ENCODE peak calls at places on chromosome 13, in five cellular contexts. One of them, this sample, is unnamed.

GRCh38 chr13:98567140-98567539 is 9.8 kb downstream of the STK24 start:
- DNase-seq in neural crest cell: no peak
- DNase-seq in coronary artery: no peak
- DNase-seq in thoracic aorta: no peak
- DNase-seq in fibroblast of lung: no peak
- DNase-seq in this sample: no peak

GRCh38 chr13:79932556-79932955 is 408.4 kb downstream of the SPRY2 start:
- DNase-seq in fibroblast of lung: no peak
- DNase-seq in thoracic aorta: no peak
- DNase-seq in neural crest cell: no peak
- DNase-seq in coronary artery: no peak
- DNase-seq in this sample: no peak

GRCh38 chr13:49403966-49404365 is 39.9 kb downstream of the CAB39L start:
- DNase-seq in coronary artery: no peak
- DNase-seq in neural crest cell: no peak
- DNase-seq in fibroblast of lung: no peak
- DNase-seq in thoracic aorta: no peak
- DNase-seq in this sample: no peak

GRCh38 chr13:105105471-105105870 is 1430.0 kb downstream of the EFNB2 start:
- DNase-seq in thoracic aorta: no peak
- DNase-seq in neural crest cell: no peak
- DNase-seq in fibroblast of lung: no peak
- DNase-seq in coronary artery: no peak
- DNase-seq in this sample: no peak

GRCh38 chr13:81396172-81396571 is 1055.2 kb upstream of the SPRY2 start:
- DNase-seq in neural crest cell: no peak
- DNase-seq in coronary artery: no peak
- DNase-seq in thoracic aorta: no peak
- DNase-seq in fibroblast of lung: no peak
- DNase-seq in this sample: no peak

GRCh38 chr13:114078501-114079451 is 53.6 kb downstream of the RASA3 start:
- DNase-seq in coronary artery: no peak
- DNase-seq in neural crest cell: no peak
- DNase-seq in thoracic aorta: no peak
- DNase-seq in fibroblast of lung: peak
- DNase-seq in this sample: no peak

GRCh38 chr13:112761701-112762689 is 72.2 kb downstream of the ATP11A start:
- DNase-seq in thoracic aorta: no peak
- DNase-seq in coronary artery: no peak
- DNase-seq in fibroblast of lung: peak
- DNase-seq in neural crest cell: no peak
- DNase-seq in this sample: no peak

GRCh38 chr13:84405286-84405685 is 523.0 kb upstream of the SLITRK1 start:
- DNase-seq in neural crest cell: no peak
- DNase-seq in thoracic aorta: no peak
- DNase-seq in coronary artery: no peak
- DNase-seq in fibroblast of lung: peak
- DNase-seq in this sample: no peak

GRCh38 chr13:91609353-91609752 is 210.9 kb downstream of the GPC5 start:
- DNase-seq in neural crest cell: no peak
- DNase-seq in coronary artery: no peak
- DNase-seq in fibroblast of lung: peak
- DNase-seq in thoracic aorta: no peak
- DNase-seq in this sample: no peak

GRCh38 chr13:50334944-50335343 is 319.7 kb downstream of the KCNRG start:
- DNase-seq in coronary artery: no peak
- DNase-seq in neural crest cell: no peak
- DNase-seq in thoracic aorta: no peak
- DNase-seq in fibroblast of lung: no peak
- DNase-seq in this sample: peak

GRCh38 chr13:74570834-74571233 is 436.6 kb upstream of the KLF12 start:
- DNase-seq in fibroblast of lung: peak
- DNase-seq in coronary artery: no peak
- DNase-seq in thoracic aorta: no peak
- DNase-seq in neural crest cell: no peak
- DNase-seq in this sample: no peak

GRCh38 chr13:112850273-112850672 is 118.7 kb upstream of the MCF2L start:
- DNase-seq in neural crest cell: no peak
- DNase-seq in thoracic aorta: no peak
- DNase-seq in fibroblast of lung: no peak
- DNase-seq in coronary artery: no peak
- DNase-seq in this sample: no peak

GRCh38 chr13:29817604-29818378 is 32.6 kb downstream of the UBL3 start:
- DNase-seq in fibroblast of lung: no peak
- DNase-seq in thoracic aorta: no peak
- DNase-seq in coronary artery: no peak
- DNase-seq in neural crest cell: no peak
- DNase-seq in this sample: no peak

GRCh38 chr13:43878897-43879322 is 630 bp downstream of the CCDC122 start:
- DNase-seq in fibroblast of lung: peak
- DNase-seq in coronary artery: peak
- DNase-seq in neural crest cell: peak
- DNase-seq in thoracic aorta: peak
- DNase-seq in this sample: peak

GRCh38 chr13:113943821-113944565 is 29.9 kb downstream of the C13orf46 start:
- DNase-seq in thoracic aorta: peak
- DNase-seq in neural crest cell: no peak
- DNase-seq in fibroblast of lung: no peak
- DNase-seq in coronary artery: no peak
- DNase-seq in this sample: no peak

GRCh38 chr13:29359181-29359580 is 236.3 kb downstream of the SLC7A1 start:
- DNase-seq in coronary artery: no peak
- DNase-seq in fibroblast of lung: no peak
- DNase-seq in neural crest cell: no peak
- DNase-seq in thoracic aorta: no peak
- DNase-seq in this sample: no peak

GRCh38 chr13:45807520-45808099 is 43.9 kb downstream of the SIAH3 start:
- DNase-seq in coronary artery: peak
- DNase-seq in thoracic aorta: no peak
- DNase-seq in neural crest cell: peak
- DNase-seq in fibroblast of lung: peak
- DNase-seq in this sample: peak

GRCh38 chr13:32969516-32969941 is 46.7 kb upstream of the KL start:
- DNase-seq in fibroblast of lung: peak
- DNase-seq in neural crest cell: no peak
- DNase-seq in coronary artery: no peak
- DNase-seq in thoracic aorta: no peak
- DNase-seq in this sample: peak

GRCh38 chr13:106815545-106815944 is 247.6 kb upstream of the ARGLU1 start:
- DNase-seq in coronary artery: no peak
- DNase-seq in neural crest cell: no peak
- DNase-seq in thoracic aorta: no peak
- DNase-seq in fibroblast of lung: no peak
- DNase-seq in this sample: no peak

GRCh38 chr13:110323172-110323851 is 16.2 kb downstream of the COL4A2 start:
- DNase-seq in fibroblast of lung: peak
- DNase-seq in thoracic aorta: no peak
- DNase-seq in neural crest cell: no peak
- DNase-seq in coronary artery: peak
- DNase-seq in this sample: no peak

GRCh38 chr13:101514695-101515275 is 62.3 kb downstream of the ITGBL1 start:
- DNase-seq in coronary artery: no peak
- DNase-seq in thoracic aorta: no peak
- DNase-seq in neural crest cell: peak
- DNase-seq in fibroblast of lung: peak
- DNase-seq in this sample: peak

GRCh38 chr13:112587767-112588489 is at the start of gene TUBGCP3:
- DNase-seq in fibroblast of lung: peak
- DNase-seq in neural crest cell: peak
- DNase-seq in coronary artery: peak
- DNase-seq in thoracic aorta: peak
- DNase-seq in this sample: no peak

GRCh38 chr13:28716511-28716910 is 2.3 kb downstream of the SLC46A3 start:
- DNase-seq in fibroblast of lung: peak
- DNase-seq in thoracic aorta: no peak
- DNase-seq in neural crest cell: no peak
- DNase-seq in coronary artery: no peak
- DNase-seq in this sample: peak

GRCh38 chr13:109871018-109871370 is 84.6 kb upstream of the IRS2 start:
- DNase-seq in neural crest cell: no peak
- DNase-seq in thoracic aorta: no peak
- DNase-seq in fibroblast of lung: peak
- DNase-seq in coronary artery: no peak
- DNase-seq in this sample: no peak

GRCh38 chr13:106311004-106311403 is 224.5 kb downstream of the EFNB2 start:
- DNase-seq in neural crest cell: no peak
- DNase-seq in coronary artery: no peak
- DNase-seq in thoracic aorta: no peak
- DNase-seq in fibroblast of lung: no peak
- DNase-seq in this sample: no peak

GRCh38 chr13:110266431-110266809 is 40.5 kb downstream of the COL4A1 start:
- DNase-seq in coronary artery: no peak
- DNase-seq in neural crest cell: no peak
- DNase-seq in thoracic aorta: no peak
- DNase-seq in fibroblast of lung: no peak
- DNase-seq in this sample: no peak

GRCh38 chr13:100274942-100275506 is 186.1 kb downstream of the PCCA start:
- DNase-seq in neural crest cell: no peak
- DNase-seq in coronary artery: no peak
- DNase-seq in thoracic aorta: no peak
- DNase-seq in fibroblast of lung: peak
- DNase-seq in this sample: no peak

GRCh38 chr13:40786568-40786996 is 2.8 kb upstream of the SLC25A15 start:
- DNase-seq in coronary artery: no peak
- DNase-seq in thoracic aorta: no peak
- DNase-seq in neural crest cell: no peak
- DNase-seq in fibroblast of lung: peak
- DNase-seq in this sample: no peak

GRCh38 chr13:97223711-97224461 is 1.8 kb downstream of the MBNL2 start:
- DNase-seq in neural crest cell: no peak
- DNase-seq in thoracic aorta: no peak
- DNase-seq in coronary artery: peak
- DNase-seq in fibroblast of lung: peak
- DNase-seq in this sample: no peak

GRCh38 chr13:49652691-49653305 is 24.5 kb downstream of the ARL11 start:
- DNase-seq in neural crest cell: peak
- DNase-seq in fibroblast of lung: peak
- DNase-seq in thoracic aorta: no peak
- DNase-seq in coronary artery: no peak
- DNase-seq in this sample: no peak

GRCh38 chr13:83819156-83819555 is 63.1 kb downstream of the SLITRK1 start:
- DNase-seq in coronary artery: no peak
- DNase-seq in thoracic aorta: no peak
- DNase-seq in neural crest cell: no peak
- DNase-seq in fibroblast of lung: no peak
- DNase-seq in this sample: no peak

GRCh38 chr13:41231786-41232185 is 31.6 kb downstream of the MTRF1 start:
- DNase-seq in fibroblast of lung: peak
- DNase-seq in neural crest cell: no peak
- DNase-seq in thoracic aorta: no peak
- DNase-seq in coronary artery: no peak
- DNase-seq in this sample: no peak

GRCh38 chr13:111483621-111483987 is 163.2 kb downstream of the TEX29 start:
- DNase-seq in thoracic aorta: no peak
- DNase-seq in fibroblast of lung: no peak
- DNase-seq in coronary artery: no peak
- DNase-seq in neural crest cell: no peak
- DNase-seq in this sample: no peak

GRCh38 chr13:58472483-58472882 is 840.9 kb downstream of the PCDH17 start:
- DNase-seq in fibroblast of lung: no peak
- DNase-seq in thoracic aorta: no peak
- DNase-seq in neural crest cell: no peak
- DNase-seq in coronary artery: no peak
- DNase-seq in this sample: no peak

GRCh38 chr13:94233401-94233800 is 246.1 kb downstream of the DCT start:
- DNase-seq in fibroblast of lung: peak
- DNase-seq in neural crest cell: no peak
- DNase-seq in thoracic aorta: no peak
- DNase-seq in coronary artery: no peak
- DNase-seq in this sample: peak

GRCh38 chr13:102877285-102877684 is 31.5 kb downstream of the ERCC5 start:
- DNase-seq in coronary artery: no peak
- DNase-seq in neural crest cell: no peak
- DNase-seq in thoracic aorta: no peak
- DNase-seq in fibroblast of lung: peak
- DNase-seq in this sample: no peak

GRCh38 chr13:37105251-37105714 is at the start of gene CSNK1A1L:
- DNase-seq in thoracic aorta: no peak
- DNase-seq in fibroblast of lung: no peak
- DNase-seq in coronary artery: no peak
- DNase-seq in neural crest cell: no peak
- DNase-seq in this sample: no peak

GRCh38 chr13:51502206-51502651 is 49.4 kb upstream of the INTS6 start:
- DNase-seq in thoracic aorta: no peak
- DNase-seq in fibroblast of lung: peak
- DNase-seq in neural crest cell: no peak
- DNase-seq in coronary artery: no peak
- DNase-seq in this sample: no peak

GRCh38 chr13:108297114-108297513 is 27.6 kb downstream of the TNFSF13B start:
- DNase-seq in neural crest cell: no peak
- DNase-seq in thoracic aorta: no peak
- DNase-seq in fibroblast of lung: no peak
- DNase-seq in coronary artery: no peak
- DNase-seq in this sample: no peak

This sample was measured in glomerular endothelial cell.